ENCODE peak calls at places on chromosomes 4 and X, in nine cellular contexts. One of them, this sample, is unnamed.

GRCh38 chrX:2960861-2961515 is 31.8 kb upstream of the ARSD start:
- DNase-seq in HCEC 1CT: no peak
- DNase-seq in tibial nerve: no peak
- DNase-seq in HFF-Myc: no peak
- DNase-seq in iPS DF 6.9: no peak
- DNase-seq in putamen: no peak
- DNase-seq in RWPE2: no peak
- DNase-seq in activated naive CD8-positive, alpha-beta T cell treated with anti-CD3 and anti-CD28 coated beads, Interleukin-2, amount 50 U/mL, for 24 hours: no peak
- DNase-seq in A172: no peak
- DNase-seq in this sample: no peak

GRCh38 chrX:129522184-129523059 is 868 bp downstream of the SMARCA1 start:
- DNase-seq in HCEC 1CT: peak
- DNase-seq in tibial nerve: peak
- DNase-seq in HFF-Myc: no peak
- DNase-seq in iPS DF 6.9: no peak
- DNase-seq in putamen: peak
- DNase-seq in RWPE2: peak
- DNase-seq in activated naive CD8-positive, alpha-beta T cell treated with anti-CD3 and anti-CD28 coated beads, Interleukin-2, amount 50 U/mL, for 24 hours: no peak
- DNase-seq in A172: peak
- DNase-seq in this sample: no peak

GRCh38 chr4:1419708-1420107 is 13.5 kb upstream of the NKX1-1 start:
- DNase-seq in HCEC 1CT: no peak
- DNase-seq in tibial nerve: no peak
- DNase-seq in HFF-Myc: no peak
- DNase-seq in iPS DF 6.9: no peak
- DNase-seq in putamen: no peak
- DNase-seq in RWPE2: no peak
- DNase-seq in activated naive CD8-positive, alpha-beta T cell treated with anti-CD3 and anti-CD28 coated beads, Interleukin-2, amount 50 U/mL, for 24 hours: no peak
- DNase-seq in A172: no peak
- DNase-seq in this sample: no peak

GRCh38 chr4:38046735-38047487 is 86.7 kb downstream of the PTTG2 start:
- DNase-seq in HCEC 1CT: peak
- DNase-seq in tibial nerve: no peak
- DNase-seq in HFF-Myc: no peak
- DNase-seq in iPS DF 6.9: peak
- DNase-seq in putamen: no peak
- DNase-seq in RWPE2: no peak
- DNase-seq in activated naive CD8-positive, alpha-beta T cell treated with anti-CD3 and anti-CD28 coated beads, Interleukin-2, amount 50 U/mL, for 24 hours: no peak
- DNase-seq in A172: no peak
- DNase-seq in this sample: no peak

GRCh38 chr4:98994474-98995182 is 893 bp upstream of the METAP1 start:
- DNase-seq in HCEC 1CT: no peak
- DNase-seq in tibial nerve: no peak
- DNase-seq in HFF-Myc: no peak
- DNase-seq in iPS DF 6.9: no peak
- DNase-seq in putamen: no peak
- DNase-seq in RWPE2: no peak
- DNase-seq in activated naive CD8-positive, alpha-beta T cell treated with anti-CD3 and anti-CD28 coated beads, Interleukin-2, amount 50 U/mL, for 24 hours: no peak
- DNase-seq in A172: no peak
- DNase-seq in this sample: no peak

GRCh38 chr4:6217716-6218381 is 17.5 kb upstream of the JAKMIP1 start:
- DNase-seq in HCEC 1CT: no peak
- DNase-seq in tibial nerve: no peak
- DNase-seq in HFF-Myc: no peak
- DNase-seq in iPS DF 6.9: no peak
- DNase-seq in putamen: no peak
- DNase-seq in RWPE2: no peak
- DNase-seq in activated naive CD8-positive, alpha-beta T cell treated with anti-CD3 and anti-CD28 coated beads, Interleukin-2, amount 50 U/mL, for 24 hours: no peak
- DNase-seq in A172: no peak
- DNase-seq in this sample: no peak

GRCh38 chrX:69216911-69217310 is 51.7 kb upstream of the PJA1 start:
- DNase-seq in HCEC 1CT: no peak
- DNase-seq in tibial nerve: no peak
- DNase-seq in HFF-Myc: no peak
- DNase-seq in iPS DF 6.9: no peak
- DNase-seq in putamen: no peak
- DNase-seq in RWPE2: no peak
- DNase-seq in activated naive CD8-positive, alpha-beta T cell treated with anti-CD3 and anti-CD28 coated beads, Interleukin-2, amount 50 U/mL, for 24 hours: no peak
- DNase-seq in A172: no peak
- DNase-seq in this sample: no peak

GRCh38 chr4:103318327-103318726 is 120.2 kb upstream of the CENPE start:
- DNase-seq in HCEC 1CT: no peak
- DNase-seq in tibial nerve: no peak
- DNase-seq in HFF-Myc: no peak
- DNase-seq in iPS DF 6.9: no peak
- DNase-seq in putamen: no peak
- DNase-seq in RWPE2: no peak
- DNase-seq in activated naive CD8-positive, alpha-beta T cell treated with anti-CD3 and anti-CD28 coated beads, Interleukin-2, amount 50 U/mL, for 24 hours: no peak
- DNase-seq in A172: no peak
- DNase-seq in this sample: no peak

GRCh38 chrX:152871260-152871659 is 26.6 kb upstream of the ZNF185 start:
- DNase-seq in HCEC 1CT: no peak
- DNase-seq in tibial nerve: no peak
- DNase-seq in HFF-Myc: no peak
- DNase-seq in iPS DF 6.9: no peak
- DNase-seq in putamen: no peak
- DNase-seq in RWPE2: no peak
- DNase-seq in activated naive CD8-positive, alpha-beta T cell treated with anti-CD3 and anti-CD28 coated beads, Interleukin-2, amount 50 U/mL, for 24 hours: no peak
- DNase-seq in A172: no peak
- DNase-seq in this sample: no peak

GRCh38 chr4:169311643-169312365 is 41.0 kb upstream of the SH3RF1 start:
- DNase-seq in HCEC 1CT: peak
- DNase-seq in tibial nerve: peak
- DNase-seq in HFF-Myc: peak
- DNase-seq in iPS DF 6.9: peak
- DNase-seq in putamen: no peak
- DNase-seq in RWPE2: no peak
- DNase-seq in activated naive CD8-positive, alpha-beta T cell treated with anti-CD3 and anti-CD28 coated beads, Interleukin-2, amount 50 U/mL, for 24 hours: no peak
- DNase-seq in A172: peak
- DNase-seq in this sample: no peak

GRCh38 chrX:13569479-13570244 is at the start of gene EGFL6:
- DNase-seq in HCEC 1CT: no peak
- DNase-seq in tibial nerve: no peak
- DNase-seq in HFF-Myc: no peak
- DNase-seq in iPS DF 6.9: no peak
- DNase-seq in putamen: no peak
- DNase-seq in RWPE2: peak
- DNase-seq in activated naive CD8-positive, alpha-beta T cell treated with anti-CD3 and anti-CD28 coated beads, Interleukin-2, amount 50 U/mL, for 24 hours: no peak
- DNase-seq in A172: no peak
- DNase-seq in this sample: no peak

GRCh38 chr4:176849076-176849475 is 56.4 kb upstream of the VEGFC start:
- DNase-seq in HCEC 1CT: no peak
- DNase-seq in tibial nerve: no peak
- DNase-seq in HFF-Myc: no peak
- DNase-seq in iPS DF 6.9: no peak
- DNase-seq in putamen: no peak
- DNase-seq in RWPE2: no peak
- DNase-seq in activated naive CD8-positive, alpha-beta T cell treated with anti-CD3 and anti-CD28 coated beads, Interleukin-2, amount 50 U/mL, for 24 hours: no peak
- DNase-seq in A172: no peak
- DNase-seq in this sample: no peak

GRCh38 chr4:2322801-2323200 is 60.9 kb upstream of the MXD4 start:
- DNase-seq in HCEC 1CT: no peak
- DNase-seq in tibial nerve: no peak
- DNase-seq in HFF-Myc: peak
- DNase-seq in iPS DF 6.9: no peak
- DNase-seq in putamen: no peak
- DNase-seq in RWPE2: no peak
- DNase-seq in activated naive CD8-positive, alpha-beta T cell treated with anti-CD3 and anti-CD28 coated beads, Interleukin-2, amount 50 U/mL, for 24 hours: no peak
- DNase-seq in A172: no peak
- DNase-seq in this sample: no peak

GRCh38 chr4:6892190-6892908 is 17.3 kb upstream of the TBC1D14 start:
- DNase-seq in HCEC 1CT: no peak
- DNase-seq in tibial nerve: peak
- DNase-seq in HFF-Myc: no peak
- DNase-seq in iPS DF 6.9: no peak
- DNase-seq in putamen: no peak
- DNase-seq in RWPE2: no peak
- DNase-seq in activated naive CD8-positive, alpha-beta T cell treated with anti-CD3 and anti-CD28 coated beads, Interleukin-2, amount 50 U/mL, for 24 hours: peak
- DNase-seq in A172: peak
- DNase-seq in this sample: no peak

GRCh38 chr4:2834001-2834921 is 9.4 kb upstream of the ADD1 start:
- DNase-seq in HCEC 1CT: no peak
- DNase-seq in tibial nerve: no peak
- DNase-seq in HFF-Myc: no peak
- DNase-seq in iPS DF 6.9: no peak
- DNase-seq in putamen: no peak
- DNase-seq in RWPE2: no peak
- DNase-seq in activated naive CD8-positive, alpha-beta T cell treated with anti-CD3 and anti-CD28 coated beads, Interleukin-2, amount 50 U/mL, for 24 hours: no peak
- DNase-seq in A172: no peak
- DNase-seq in this sample: peak

GRCh38 chr4:48290146-48290772 is 20.6 kb upstream of the TEC start:
- DNase-seq in HCEC 1CT: peak
- DNase-seq in tibial nerve: no peak
- DNase-seq in HFF-Myc: no peak
- DNase-seq in iPS DF 6.9: peak
- DNase-seq in putamen: no peak
- DNase-seq in RWPE2: no peak
- DNase-seq in activated naive CD8-positive, alpha-beta T cell treated with anti-CD3 and anti-CD28 coated beads, Interleukin-2, amount 50 U/mL, for 24 hours: peak
- DNase-seq in A172: peak
- DNase-seq in this sample: no peak